ENCODE peak calls at places on chromosomes 3 and 15, in eight cellular contexts. B is upper lobe of right lung; E is PC-3; R is CD8-positive, alpha-beta T cell; C is tibial artery; Z is omental fat pad; Q is tibial nerve; I is cardiac muscle cell. X is an unnamed sample.

GRCh38 chr15:40322531-40323238 is 807 bp upstream of the INAFM2 start:
- DNase-seq in R (no peak), Z (no peak), B (no peak), E (no peak), Q (no peak), I (peak), C (peak), X (no peak)

GRCh38 chr3:79086514-79086913 is 681.3 kb downstream of the ROBO1 start:
- DNase-seq in Z (peak), C (no peak), I (peak), R (no peak), Q (peak), E (peak), B (no peak), X (peak)

GRCh38 chr15:71559098-71559497 is 251.3 kb upstream of the NR2E3 start:
- DNase-seq in Q (no peak), Z (no peak), E (peak), B (no peak), C (no peak), I (no peak), R (no peak), X (no peak)

GRCh38 chr3:170802164-170803151 is 67.5 kb downstream of the RPL22L1 start:
- DNase-seq in Q (no peak), E (peak), B (no peak), Z (no peak), C (peak), R (no peak), I (no peak), X (no peak)

GRCh38 chr3:12323237-12323636 is 34.4 kb downstream of the PPARG start:
- DNase-seq in E (no peak), Q (no peak), R (no peak), B (no peak), Z (no peak), I (no peak), C (no peak), X (no peak)

GRCh38 chr3:126927405-126927750 is 55.5 kb upstream of the PLXNA1 start:
- DNase-seq in Q (no peak), I (no peak), R (no peak), Z (no peak), B (no peak), E (no peak), C (peak), X (no peak)

GRCh38 chr3:105614288-105615030 is 247.8 kb downstream of the ALCAM start:
- DNase-seq in C (no peak), I (peak), B (no peak), R (no peak), Z (no peak), E (no peak), Q (no peak), X (no peak)

GRCh38 chr3:13598926-13599886 is 50.3 kb downstream of the FBLN2 start:
- DNase-seq in I (no peak), Q (no peak), C (no peak), E (peak), Z (no peak), B (no peak), R (no peak), X (no peak)

GRCh38 chr15:70493787-70494514 is 269.4 kb downstream of the UACA start:
- DNase-seq in B (no peak), E (no peak), R (no peak), I (no peak), Q (no peak), Z (no peak), C (no peak), X (no peak)

GRCh38 chr3:112230033-112230432 is 64.0 kb downstream of the SLC9C1 start:
- DNase-seq in B (no peak), I (no peak), E (no peak), Q (no peak), C (no peak), Z (no peak), R (no peak), X (no peak)

GRCh38 chr15:65072027-65072426 is 4.2 kb upstream of the RASL12 start:
- DNase-seq in I (no peak), Q (no peak), C (no peak), E (no peak), R (no peak), Z (no peak), B (no peak), X (no peak)

GRCh38 chr3:43346990-43347749 is 60.8 kb downstream of the SNRK start:
- DNase-seq in Z (no peak), I (no peak), B (no peak), E (no peak), Q (no peak), R (peak), C (no peak), X (no peak)

GRCh38 chr3:46829699-46830208 is 33.5 kb downstream of the MYL3 start:
- DNase-seq in Q (no peak), E (no peak), B (no peak), R (no peak), C (no peak), Z (no peak), I (no peak), X (no peak)

GRCh38 chr3:128569756-128570155 is 76.8 kb upstream of the GATA2 start:
- DNase-seq in B (no peak), Z (no peak), Q (no peak), C (no peak), R (no peak), I (no peak), E (no peak), X (no peak)

GRCh38 chr15:98177950-98178848 is 217.7 kb downstream of the ARRDC4 start:
- DNase-seq in C (no peak), R (no peak), Q (peak), Z (no peak), B (no peak), I (peak), E (peak), X (peak)

GRCh38 chr3:155080692-155081091 is 573 bp downstream of the MME start:
- DNase-seq in E (no peak), C (no peak), Q (no peak), I (no peak), B (no peak), Z (no peak), R (no peak), X (no peak)

GRCh38 chr15:61750271-61751084 is 309.8 kb downstream of the VPS13C start:
- DNase-seq in Z (no peak), Q (no peak), B (peak), I (no peak), R (no peak), C (no peak), E (peak), X (no peak)

GRCh38 chr3:192422998-192423349 is 304.4 kb downstream of the FGF12 start:
- DNase-seq in C (no peak), R (no peak), Q (no peak), I (peak), E (no peak), Z (no peak), B (no peak), X (no peak)

GRCh38 chr3:130893240-130894129 is at the start of gene ATP2C1:
- DNase-seq in Z (peak), E (peak), R (peak), B (peak), Q (peak), I (peak), C (peak), X (peak)
- TF ChIP-seq CTCF in Z (peak), E (no peak), R (peak), B (no peak), Q (no peak), I (no peak), C (no peak), X (peak)

GRCh38 chr15:43370310-43370974 is 401 bp downstream of the ZSCAN29 start:
- DNase-seq in Q (no peak), R (no peak), Z (no peak), B (no peak), C (peak), E (no peak), I (peak), X (peak)

GRCh38 chr15:43376017-43376705 is 5.3 kb downstream of the TUBGCP4 start:
- DNase-seq in Q (no peak), B (no peak), C (no peak), Z (no peak), R (no peak), E (peak), I (peak), X (no peak)

DNA sequence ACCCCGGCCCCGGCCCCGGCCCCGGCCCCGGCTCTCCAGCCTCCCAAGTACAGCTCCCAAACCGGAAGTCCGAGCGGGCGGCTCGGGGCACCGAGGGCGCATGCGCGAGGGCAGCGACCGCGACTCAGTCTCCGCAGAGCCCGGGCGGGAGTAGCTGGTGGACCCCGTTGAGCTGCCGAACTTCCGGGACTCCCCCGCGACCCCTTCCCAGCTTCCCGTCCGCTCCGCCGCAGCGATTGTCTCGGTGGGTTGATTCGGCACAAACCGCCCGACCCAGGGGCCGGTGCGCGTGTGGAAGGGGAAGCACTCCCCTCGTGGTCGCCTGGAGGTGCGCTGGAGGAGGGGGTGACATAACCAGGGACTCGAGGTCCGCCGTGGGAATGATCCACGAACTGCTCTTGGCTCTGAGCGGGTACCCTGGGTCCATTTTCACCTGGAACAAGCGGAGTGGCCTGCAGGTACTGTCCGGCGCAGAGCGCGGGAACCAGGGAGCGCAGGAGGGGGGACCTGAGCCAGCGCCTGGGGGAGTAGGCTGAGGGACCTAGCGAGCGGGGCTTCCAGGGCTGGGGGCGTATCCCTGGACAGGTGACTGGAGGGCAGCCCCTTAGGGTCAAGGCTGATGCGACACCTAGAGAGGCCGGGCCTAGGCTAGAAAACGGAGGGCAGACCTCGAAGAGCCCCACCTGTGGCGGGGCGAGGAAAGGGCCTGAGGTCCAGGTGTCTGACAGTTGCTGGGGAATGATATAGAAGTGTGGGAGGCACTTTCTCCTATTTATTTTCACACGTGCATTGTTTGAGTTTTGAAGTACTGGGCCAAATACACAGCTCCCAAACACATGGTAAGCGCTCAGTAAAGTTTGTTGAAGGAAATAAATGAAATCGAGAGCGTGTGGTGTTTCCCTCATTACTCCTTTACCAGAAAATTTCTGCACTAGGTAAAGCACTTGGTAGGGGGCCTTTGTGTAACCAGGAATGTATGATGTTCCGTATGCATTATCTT is at the start of the genes TUBGCP4 and ZSCAN29:
- DNase-seq in Q (peak), C (peak), Z (peak), I (peak), E (peak), B (peak), R (peak), X (peak)
- TF ChIP-seq CTCF in Q (peak), C (no peak), Z (no peak), I (peak), E (peak), B (peak), R (no peak), X (no peak)

GRCh38 chr3:146817705-146818104 is 212.6 kb upstream of the PLSCR5 start:
- DNase-seq in Z (no peak), E (peak), I (peak), R (no peak), B (no peak), Q (no peak), C (no peak), X (no peak)
- TF ChIP-seq CTCF in Z (no peak), E (peak), I (peak), R (no peak), B (no peak), Q (no peak), C (peak), X (no peak)

GRCh38 chr15:84654689-84655453 is 788 bp upstream of the WDR73 start:
- DNase-seq in C (peak), I (peak), R (peak), B (peak), E (peak), Q (peak), Z (peak), X (peak)
- TF ChIP-seq CTCF in C (peak), I (peak), R (peak), B (peak), E (peak), Q (peak), Z (no peak), X (peak)

X was measured in mesothelial cell of epicardium.